ENCODE peak calls at places on chromosomes 2 and 18, in six cellular contexts. Q is LoVo, N is renal cortical epithelial cell, D is ureter, U is glutamatergic neuron, H is NCI-H1092 treated with DMSO at 0.1 percent for 48 hours. W is an unnamed sample.

GRCh38 chr2:85560812-85561279 is 447 bp downstream of the GGCX start:
- DNase-seq in N (no peak), U (no peak), H (no peak), D (no peak), Q (no peak), W (no peak)

GRCh38 chr18:62085766-62086165 is 101.1 kb downstream of the PIGN start:
- DNase-seq in D (no peak), Q (no peak), U (no peak), H (no peak), N (no peak), W (no peak)

GRCh38 chr18:28045176-28045810 is 131.6 kb downstream of the CDH2 start:
- DNase-seq in H (peak; percentile 68), N (peak; percentile 95), Q (no peak), D (no peak), U (no peak), W (no peak)

GRCh38 chr2:241854342-241855244 is 4.1 kb downstream of the PDCD1 start:
- DNase-seq in N (no peak), D (no peak), H (no peak), Q (no peak), U (no peak), W (no peak)

GRCh38 chr18:64191069-64191468 is 42.2 kb upstream of the LINC00305 start:
- DNase-seq in Q (no peak), U (no peak), H (no peak), N (no peak), D (no peak), W (no peak)

GRCh38 chr2:26805241-26805676 is 19.4 kb downstream of the CENPA start:
- DNase-seq in D (no peak), H (no peak), N (peak; percentile 92), Q (no peak), U (no peak), W (no peak)

GRCh38 chr2:197926673-197927072 is 122.3 kb downstream of the PLCL1 start:
- DNase-seq in U (no peak), D (no peak), H (no peak), N (no peak), Q (no peak), W (no peak)

GRCh38 chr18:59323931-59324622 is 5.6 kb upstream of the CPLX4 start:
- DNase-seq in Q (no peak), H (no peak), N (peak; percentile 96), D (no peak), U (no peak), W (no peak)

GRCh38 chr2:130798472-130799221 is 38.1 kb upstream of the ARHGEF4 start:
- DNase-seq in U (peak; percentile 61), Q (no peak), N (no peak), H (peak; percentile 66), D (no peak), W (no peak)

W was measured in pulmonary artery endothelial cell.